ENCODE peak calls at places on chromosomes 11 and 22, in eight cellular contexts. S, X, F, M, D, G, A and L are unnamed samples.

GRCh38 chr11:10263929-10264328 is 30.1 kb downstream of the SBF2 start:
- DNase-seq in X (no peak), F (no peak), M (no peak), D (no peak), G (no peak), S (peak; percentile 17), A (no peak), L (no peak)

GRCh38 chr11:115612331-115612730 is 108.1 kb upstream of the CADM1 start:
- DNase-seq in A (peak; percentile 43), S (peak; percentile 19), X (no peak), G (no peak), F (no peak), M (no peak), D (peak; percentile 60), L (no peak)

GRCh38 chr11:31529701-31530100 is 20.1 kb downstream of the ELP4 start:
- DNase-seq in D (no peak), G (no peak), X (no peak), S (no peak), F (no peak), M (no peak), A (no peak), L (no peak)

GRCh38 chr11:47523491-47524199 is 29.3 kb downstream of the CELF1 start:
- DNase-seq in D (no peak), G (peak; percentile 59), A (no peak), F (no peak), S (peak; percentile 86), X (no peak), M (no peak), L (no peak)

GRCh38 chr22:38944653-38945052 is 12.8 kb upstream of the APOBEC3A start:
- DNase-seq in A (no peak), G (no peak), D (no peak), M (no peak), F (no peak), S (no peak), X (no peak), L (no peak)

GRCh38 chr22:21780259-21780658 is 44.7 kb upstream of the YPEL1 start:
- DNase-seq in M (no peak), A (no peak), F (no peak), S (no peak), G (no peak), X (no peak), D (no peak), L (no peak)

GRCh38 chr22:32985899-32986772 is 72.0 kb downstream of the SYN3 start:
- DNase-seq in M (no peak), X (peak; percentile 51), F (peak; percentile 51), S (peak; percentile 82), D (peak; percentile 85), G (peak; percentile 86), A (peak; percentile 88), L (no peak)

GRCh38 chr11:5931061-5931460 is 11.0 kb upstream of the OR56A3 start:
- DNase-seq in S (no peak), F (no peak), D (no peak), G (no peak), M (no peak), X (no peak), A (no peak), L (no peak)

GRCh38 chr11:88478136-88478785 is 140.7 kb upstream of the CTSC start:
- DNase-seq in S (no peak), F (no peak), X (no peak), A (no peak), D (no peak), G (no peak), M (no peak), L (no peak)

GRCh38 chr11:68913188-68913587 is 9.5 kb downstream of the IGHMBP2 start:
- DNase-seq in F (no peak), M (no peak), A (no peak), G (no peak), X (no peak), S (no peak), D (no peak), L (no peak)

GRCh38 chr11:13959001-13959400 is 3.5 kb upstream of the SPON1 start:
- DNase-seq in G (no peak), S (no peak), F (no peak), X (no peak), A (no peak), M (no peak), D (no peak), L (no peak)

GRCh38 chr11:121108413-121108812 is 7.4 kb downstream of the TECTA start:
- DNase-seq in X (no peak), A (no peak), D (no peak), F (no peak), G (no peak), S (no peak), M (no peak), L (no peak)

GRCh38 chr11:113351490-113351889 is 36.1 kb upstream of the ANKK1 start:
- DNase-seq in A (no peak), S (peak; percentile 15), D (no peak), M (no peak), X (no peak), G (no peak), F (no peak), L (no peak)

GRCh38 chr11:86484164-86484794 is 109.6 kb downstream of the CCDC81 start:
- DNase-seq in D (no peak), S (peak; percentile 98), G (peak; percentile 82), F (no peak), A (no peak), X (peak; percentile 35), M (peak; percentile 42), L (peak; percentile 84)

GRCh38 chr11:74325649-74326645 is 14.5 kb upstream of the P4HA3 start:
- DNase-seq in D (no peak), F (peak; percentile 74), X (peak; percentile 86), S (peak; percentile 98), A (no peak), M (peak; percentile 86), G (peak; percentile 90), L (peak; percentile 92)

GRCh38 chr11:103907548-103908455 is 128.6 kb upstream of the DDI1 start:
- DNase-seq in S (peak; percentile 31), X (no peak), M (no peak), F (no peak), D (no peak), A (no peak), G (no peak), L (no peak)
- H3K27ac ChIP-seq in S (no peak overlapping the region), X (peak overlapping the region; percentile 84), M (no peak overlapping the region), F (no peak overlapping the region), D (no peak overlapping the region), A (no peak overlapping the region), G (no peak overlapping the region), L (peak overlapping the region; percentile 21)

GRCh38 chr11:100965346-100965745 is 164.3 kb downstream of the PGR start:
- DNase-seq in F (no peak), X (no peak), G (no peak), D (no peak), S (no peak), A (no peak), M (no peak), L (no peak)

GRCh38 chr11:100966366-100966765 is 163.2 kb downstream of the PGR start:
- DNase-seq in X (no peak), D (no peak), S (no peak), A (no peak), G (no peak), F (no peak), M (no peak), L (no peak)

GRCh38 chr11:100961633-100962032 is 168.0 kb downstream of the PGR start:
- DNase-seq in X (no peak), D (no peak), A (no peak), S (no peak), F (no peak), M (no peak), G (no peak), L (no peak)

GRCh38 chr11:100963375-100963774 is 166.2 kb downstream of the PGR start:
- DNase-seq in F (no peak), M (no peak), A (no peak), G (no peak), D (no peak), X (no peak), S (no peak), L (no peak)

DNA sequence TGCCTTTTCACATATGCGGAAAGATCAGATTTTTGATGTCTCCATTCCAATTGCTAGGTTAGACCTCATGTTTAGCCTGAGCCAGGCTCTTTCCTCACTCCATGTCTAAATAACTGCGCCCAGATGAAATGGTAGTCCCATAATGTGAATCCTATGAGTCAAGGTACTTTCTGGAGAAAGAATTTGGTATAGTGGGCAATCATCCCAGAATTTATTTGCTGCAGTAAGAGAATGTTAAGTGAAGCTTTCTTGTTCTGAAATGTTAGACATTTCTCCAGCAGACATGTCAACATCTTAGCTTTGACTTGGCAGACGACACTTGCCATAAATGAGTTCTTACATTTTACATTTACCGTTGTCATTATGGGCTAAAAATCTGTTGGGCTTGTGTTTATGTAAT is 165.2 kb downstream of the PGR start:
- DNase-seq in F (no peak), S (peak; percentile 20), D (no peak), X (no peak), M (no peak), A (no peak), G (no peak), L (no peak)
- TF ChIP-seq CTCF in F (no peak), S (no peak), D (no peak), X (no peak), M (no peak), A (no peak), G (no peak), L (no peak)

GRCh38 chr11:17753153-17753552 is 18.6 kb downstream of the KCNC1 start:
- DNase-seq in A (no peak), M (no peak), F (peak; percentile 33), S (no peak), X (peak; percentile 7), D (no peak), G (no peak), L (no peak)

GRCh38 chr11:17750013-17750816 is 15.6 kb downstream of the KCNC1 start:
- DNase-seq in A (no peak), D (no peak), G (no peak), X (no peak), S (no peak), F (no peak), M (no peak), L (no peak)

GRCh38 chr11:17752144-17752543 is 17.6 kb downstream of the KCNC1 start:
- DNase-seq in M (no peak), A (no peak), G (no peak), S (no peak), X (no peak), D (no peak), F (peak; percentile 13), L (no peak)

GRCh38 chr11:17750817-17751165 is 16.2 kb downstream of the KCNC1 start:
- DNase-seq in M (no peak), A (no peak), X (no peak), G (no peak), S (no peak), F (no peak), D (no peak), L (no peak)

DNA sequence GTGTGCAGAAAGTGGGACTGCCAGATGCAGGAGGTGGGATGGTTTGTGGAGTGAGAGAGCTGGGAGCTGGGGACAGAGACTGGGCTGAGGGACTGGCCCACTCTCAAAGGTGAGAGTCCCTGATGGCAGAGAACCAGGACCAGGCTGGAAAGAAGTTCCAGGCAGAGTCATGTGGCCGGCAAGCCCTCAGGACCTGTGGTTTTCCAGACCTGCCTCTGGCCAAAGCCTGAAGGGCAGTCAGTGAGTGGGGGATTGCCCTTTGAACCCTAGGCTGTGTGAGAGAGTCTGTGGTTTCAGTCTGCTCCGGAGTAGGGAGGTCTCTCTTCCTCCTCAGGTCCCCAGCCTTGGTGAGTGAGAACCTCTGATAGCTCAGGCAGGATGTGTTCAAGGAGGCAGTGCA is 17.0 kb downstream of the KCNC1 start:
- DNase-seq in D (no peak), S (no peak), M (no peak), A (no peak), X (peak; percentile 5), G (no peak), F (no peak), L (no peak)
- H3K27ac ChIP-seq in D (no peak overlapping the region), S (no peak overlapping the region), M (no peak overlapping the region), A (no peak overlapping the region), X (no peak overlapping the region), G (no peak overlapping the region), F (no peak overlapping the region), L (no peak overlapping the region)

GRCh38 chr22:25892678-25893077 is 150.7 kb downstream of the MYO18B start:
- DNase-seq in G (no peak), F (no peak), D (no peak), M (no peak), X (no peak), S (no peak), A (no peak), L (no peak)
- TF ChIP-seq CTCF in G (no peak), F (no peak), D (peak; percentile 53), M (no peak), X (no peak), S (no peak), A (peak; percentile 27), L (no peak)